ENCODE peak calls at places on chromosomes 5 and 9, in seven cellular contexts. G, C, X, D, N, J and A are unnamed samples.

GRCh38 chr9:88749420-88749819 is 214.4 kb downstream of the NXNL2 start:
- DNase-seq in N (no peak), G (no peak), D (no peak), C (peak), J (no peak), X (peak), A (no peak)

GRCh38 chr9:23783509-23783908 is 42.5 kb downstream of the ELAVL2 start:
- DNase-seq in J (no peak), G (no peak), C (no peak), D (no peak), N (no peak), X (no peak), A (no peak)

GRCh38 chr5:99032234-99033013 is 103.6 kb upstream of the CHD1 start:
- DNase-seq in J (no peak), X (peak), C (peak), N (peak), G (peak), D (peak), A (no peak)

GRCh38 chr5:133340002-133340755 is 272.2 kb downstream of the FSTL4 start:
- DNase-seq in N (no peak), C (no peak), D (no peak), J (no peak), G (no peak), X (no peak), A (no peak)

GRCh38 chr9:72473474-72474241 is 47.8 kb upstream of the TMC1 start:
- DNase-seq in C (peak), D (peak), N (no peak), J (no peak), G (no peak), X (peak), A (no peak)

GRCh38 chr5:154138701-154139100 is 51.8 kb upstream of the GALNT10 start:
- DNase-seq in C (no peak), G (no peak), D (no peak), J (no peak), X (no peak), N (no peak), A (no peak)

GRCh38 chr5:178839319-178839704 is 20.4 kb upstream of the ZNF354B start:
- DNase-seq in G (no peak), D (no peak), N (peak), C (no peak), J (no peak), X (no peak), A (no peak)

GRCh38 chr9:74908665-74909064 is 20.9 kb upstream of the TRPM6 start:
- DNase-seq in G (no peak), C (no peak), X (no peak), J (no peak), N (no peak), D (no peak), A (no peak)

GRCh38 chr5:151924564-151925395 is at the start of gene GLRA1:
- DNase-seq in N (peak), J (peak), C (peak), X (peak), D (peak), G (no peak), A (no peak)

GRCh38 chr5:40277161-40277906 is 402.4 kb upstream of the PTGER4 start:
- DNase-seq in G (no peak), X (no peak), J (no peak), C (no peak), D (peak), N (no peak), A (no peak)

GRCh38 chr9:20256284-20256948 is 365.9 kb downstream of the MLLT3 start:
- DNase-seq in G (no peak), N (no peak), C (no peak), D (no peak), X (no peak), J (no peak), A (no peak)

GRCh38 chr9:71861618-71862017 is 49.4 kb downstream of the ABHD17B start:
- DNase-seq in G (no peak), J (no peak), N (no peak), C (no peak), X (no peak), D (no peak), A (no peak)

GRCh38 chr5:180330810-180331646 is 22.1 kb downstream of the GFPT2 start:
- DNase-seq in X (peak), D (no peak), G (peak), N (peak), J (peak), C (peak), A (no peak)

GRCh38 chr9:110217656-110218099 is 9.7 kb upstream of the C9orf152 start:
- DNase-seq in C (peak), G (no peak), X (peak), N (peak), D (peak), J (no peak), A (no peak)

GRCh38 chr9:74643303-74643933 is 146.3 kb downstream of the RORB start:
- DNase-seq in C (no peak), N (no peak), D (no peak), G (no peak), J (no peak), X (no peak), A (no peak)

DNA sequence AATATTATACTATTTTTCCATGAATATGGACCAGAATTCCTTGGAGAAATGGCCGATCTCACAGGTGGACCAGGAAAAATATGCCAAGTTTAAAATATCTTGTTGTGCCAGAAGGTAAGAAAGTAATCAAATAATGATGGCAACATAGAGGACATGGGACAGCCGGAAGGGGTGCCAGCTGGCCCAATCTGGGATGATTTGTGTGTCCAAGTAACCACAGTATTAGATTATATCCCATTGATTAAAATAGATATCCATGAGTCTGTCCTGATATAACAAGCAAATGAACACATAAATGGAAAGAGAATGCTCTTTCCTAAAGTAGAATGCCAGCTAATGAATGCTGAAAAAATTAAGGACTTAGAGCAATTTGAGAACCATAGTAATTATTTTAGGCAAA is 39.6 kb upstream of the ANKRD55 start:
- DNase-seq in D (no peak), J (no peak), G (no peak), C (no peak), X (no peak), N (no peak), A (no peak)
- TF ChIP-seq CTCF in D (no peak), J (no peak), G (no peak), C (no peak), X (no peak), N (no peak), A (no peak)

GRCh38 chr5:142208777-142209312 is 100.3 kb downstream of the NDFIP1 start:
- DNase-seq in X (no peak), D (no peak), J (no peak), G (no peak), C (no peak), N (no peak), A (no peak)

GRCh38 chr5:142210011-142210410 is 101.4 kb downstream of the NDFIP1 start:
- DNase-seq in G (no peak), C (no peak), N (no peak), J (no peak), D (no peak), X (no peak), A (no peak)

GRCh38 chr5:142204219-142204618 is 95.6 kb downstream of the NDFIP1 start:
- DNase-seq in J (no peak), D (no peak), G (no peak), C (no peak), N (no peak), X (no peak), A (no peak)

GRCh38 chr5:142211013-142211412 is 102.4 kb downstream of the NDFIP1 start:
- DNase-seq in X (no peak), D (no peak), J (no peak), C (no peak), G (no peak), N (no peak), A (no peak)

DNA sequence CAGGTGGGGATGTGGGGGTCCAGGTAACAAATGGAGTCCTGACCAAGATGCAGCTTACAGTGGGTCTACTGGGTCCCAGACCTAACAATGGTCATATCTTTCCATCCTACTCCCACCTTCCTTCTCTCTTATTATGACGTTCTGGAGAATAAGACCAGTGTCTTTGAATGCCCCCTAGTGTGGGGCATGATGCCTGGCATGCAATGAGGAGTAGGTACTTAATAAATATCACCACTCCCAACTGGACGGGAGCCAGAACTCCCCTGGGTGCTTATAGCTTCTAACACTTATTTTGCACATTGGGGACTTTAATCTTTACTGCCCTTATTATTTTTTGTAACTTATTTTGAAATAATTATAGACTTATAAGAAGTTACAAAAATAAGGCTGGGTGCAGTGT is 98.2 kb downstream of the NDFIP1 start:
- DNase-seq in D (no peak), X (no peak), N (peak), G (no peak), J (no peak), C (no peak), A (no peak)
- TF ChIP-seq CTCF in D (no peak), X (no peak), N (peak), G (no peak), J (no peak), C (no peak), A (no peak)

DNA sequence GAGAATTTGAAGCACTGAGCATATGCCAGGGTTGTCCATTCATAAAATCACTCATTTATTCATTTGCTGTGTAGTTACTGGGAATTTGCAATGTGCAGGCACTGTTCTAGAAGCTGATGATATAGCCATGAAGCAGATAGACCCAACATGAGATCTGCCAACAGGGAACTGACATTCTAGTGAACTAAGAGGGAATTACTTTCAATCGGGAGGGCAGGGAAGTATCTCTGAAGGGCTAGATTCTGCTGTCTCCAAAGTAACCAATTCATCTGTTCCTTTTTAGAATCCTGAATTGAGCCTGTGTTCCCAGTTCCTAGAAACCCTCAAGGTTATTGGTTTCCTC is 11.4 kb upstream of the ARHGAP26 start:
- DNase-seq in J (no peak), X (no peak), N (no peak), D (no peak), C (no peak), G (no peak), A (no peak)
- TF ChIP-seq CTCF in J (no peak), X (no peak), N (no peak), D (no peak), C (no peak), G (no peak), A (no peak)

GRCh38 chr5:15789661-15790060 is 289.7 kb downstream of the FBXL7 start:
- DNase-seq in J (no peak), D (no peak), C (peak), G (no peak), N (no peak), X (peak), A (no peak)

GRCh38 chr5:15794117-15794985 is 294.4 kb downstream of the FBXL7 start:
- DNase-seq in J (no peak), X (peak), C (peak), G (no peak), D (no peak), N (no peak), A (no peak)

GRCh38 chr5:15791859-15792258 is 291.9 kb downstream of the FBXL7 start:
- DNase-seq in X (peak), D (no peak), N (no peak), C (peak), J (no peak), G (no peak), A (no peak)

GRCh38 chr5:15790446-15791005 is 290.5 kb downstream of the FBXL7 start:
- DNase-seq in D (no peak), N (no peak), X (peak), G (no peak), C (no peak), J (no peak), A (no peak)

DNA sequence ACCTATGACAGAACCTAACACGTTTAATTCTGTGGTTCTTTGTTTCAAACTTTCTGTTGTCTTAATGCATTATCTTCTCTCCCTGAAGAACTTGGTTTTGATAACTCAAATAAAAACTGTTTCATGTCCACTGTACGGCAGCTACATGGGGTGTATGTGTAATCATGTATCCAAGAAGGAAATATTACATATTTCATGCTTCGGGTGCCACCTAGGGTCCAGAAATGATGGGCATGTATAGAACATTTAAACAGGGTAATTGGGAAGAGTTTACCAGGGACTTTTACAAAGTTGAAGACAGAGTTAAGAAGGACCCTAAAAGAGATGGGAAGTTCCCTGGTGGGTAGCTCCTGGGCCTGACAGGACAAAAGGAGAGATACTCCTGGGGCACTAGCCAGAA is 291.3 kb downstream of the FBXL7 start:
- DNase-seq in J (no peak), C (no peak), N (no peak), D (no peak), G (no peak), X (peak), A (no peak)
- TF ChIP-seq CTCF in J (no peak), C (no peak), N (no peak), D (no peak), G (no peak), X (no peak), A (no peak)

DNA sequence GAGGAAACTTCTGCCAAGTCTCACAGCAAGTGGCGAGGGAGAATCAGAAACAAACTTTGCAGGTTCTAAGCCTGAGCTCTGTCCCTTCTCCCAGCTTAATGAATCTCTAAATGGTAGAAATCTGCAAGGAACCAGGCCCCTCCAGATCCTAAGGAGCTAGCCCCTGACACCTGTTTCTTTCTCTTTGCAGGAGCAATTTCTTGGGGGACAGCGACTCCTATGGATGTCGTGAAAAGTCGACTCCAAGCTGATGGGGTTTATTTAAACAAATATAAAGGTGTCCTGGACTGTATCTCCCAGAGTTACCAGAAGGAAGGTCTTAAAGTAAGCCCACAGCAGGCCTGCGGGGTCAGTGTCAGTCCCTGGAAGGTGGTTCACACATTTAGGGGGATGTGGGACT is 21.8 kb downstream of the IL9 start:
- DNase-seq in J (no peak), N (no peak), G (no peak), D (no peak), C (no peak), X (no peak), A (no peak)
- TF ChIP-seq CTCF in J (no peak), N (no peak), G (no peak), D (no peak), C (no peak), X (no peak), A (no peak)